ENCODE peak calls at places on chromosomes 4 and X, in ten cellular contexts. S, M, J, A, U, O, K, Q, W and H are unnamed samples. For H3K9me3, the result is how much of the 10 kb centered on the place peaks cover.

GRCh38 chr4:141636077-141636770 is at the start of gene IL15:
- DNase-seq in U (peak), A (peak), Q (peak), K (no peak), M (peak), W (peak), O (peak), J (peak), S (peak), H (peak)

GRCh38 chr4:139774759-139775487 is 109.3 kb downstream of the MGST2 start:
- DNase-seq in A (no peak), Q (no peak), O (no peak), S (no peak), M (no peak), J (no peak), K (no peak), U (no peak), W (no peak), H (no peak)

GRCh38 chr4:26015133-26015651 is 101.2 kb downstream of the SMIM20 start:
- DNase-seq in Q (no peak), S (no peak), K (no peak), O (peak), W (no peak), J (peak), A (peak), U (no peak), M (peak), H (peak)

GRCh38 chr4:173448103-173448502 is 49.2 kb upstream of the SCRG1 start:
- DNase-seq in K (no peak), U (no peak), W (no peak), Q (peak), S (no peak), O (no peak), J (peak), A (no peak), M (peak), H (peak)

GRCh38 chr4:78565971-78566372 is 14.4 kb downstream of the ANXA3 start:
- DNase-seq in A (no peak), M (no peak), K (no peak), O (no peak), S (no peak), U (peak), W (no peak), J (no peak), Q (no peak), H (peak)

GRCh38 chrX:129748265-129748664 is 9.5 kb downstream of the XPNPEP2 start:
- DNase-seq in J (peak), W (no peak), K (no peak), Q (no peak), O (peak), M (peak), A (no peak), S (no peak), U (no peak), H (no peak)

GRCh38 chr4:140718240-140718639 is 37.9 kb downstream of the TBC1D9 start:
- DNase-seq in S (no peak), A (no peak), J (no peak), U (peak), W (no peak), Q (no peak), K (no peak), M (no peak), O (no peak), H (no peak)

GRCh38 chr4:41933997-41934812 is 1.0 kb upstream of the TMEM33 start:
- DNase-seq in M (no peak), A (no peak), K (no peak), S (peak), W (peak), J (no peak), Q (no peak), O (no peak), U (no peak), H (peak)

GRCh38 chr4:38663801-38664703 is at the start of gene KLF3:
- DNase-seq in M (peak), U (peak), O (peak), J (peak), Q (peak), W (peak), K (no peak), A (peak), S (peak), H (peak)

GRCh38 chr4:97142893-97143292 is 1000.4 kb downstream of the STPG2 start:
- DNase-seq in O (no peak), W (no peak), S (no peak), U (no peak), M (no peak), A (no peak), K (no peak), Q (no peak), J (no peak), H (no peak)

GRCh38 chr4:97139796-97140195 is 1003.5 kb downstream of the STPG2 start:
- DNase-seq in O (no peak), S (no peak), K (no peak), A (no peak), Q (no peak), U (no peak), W (no peak), J (no peak), M (no peak), H (no peak)

GRCh38 chr4:97144199-97144598 is 999.1 kb downstream of the STPG2 start:
- DNase-seq in Q (no peak), M (no peak), S (no peak), A (no peak), U (no peak), J (no peak), O (no peak), W (no peak), K (no peak), H (no peak)

GRCh38 chr4:97142405-97142804 is 1000.9 kb downstream of the STPG2 start:
- DNase-seq in K (no peak), M (no peak), A (no peak), U (no peak), O (no peak), Q (no peak), J (no peak), S (no peak), W (no peak), H (no peak)
- H3K9me3 ChIP-seq in K (under half), M (under half), A (under half), U (under half), O (under half), Q (under half), J (under half), S (under half), W (under half), H (under half)

GRCh38 chr4:95546866-95547707 is 1.7 kb downstream of the UNC5C start:
- DNase-seq in S (no peak), M (no peak), Q (no peak), J (no peak), K (no peak), O (no peak), A (no peak), W (no peak), U (no peak), H (no peak)

GRCh38 chr4:95548738-95549245 is at the start of gene UNC5C:
- DNase-seq in U (peak), W (no peak), K (no peak), Q (peak), J (peak), A (peak), O (no peak), S (peak), M (peak), H (peak)

GRCh38 chr4:95549246-95550138 is 719 bp upstream of the UNC5C start:
- DNase-seq in K (peak), S (peak), A (peak), O (no peak), J (peak), Q (peak), W (no peak), M (peak), U (peak), H (peak)

GRCh38 chr4:95546236-95546635 is 2.5 kb downstream of the UNC5C start:
- DNase-seq in O (no peak), K (no peak), S (no peak), W (no peak), U (no peak), M (no peak), A (no peak), Q (no peak), J (no peak), H (no peak)

DNA sequence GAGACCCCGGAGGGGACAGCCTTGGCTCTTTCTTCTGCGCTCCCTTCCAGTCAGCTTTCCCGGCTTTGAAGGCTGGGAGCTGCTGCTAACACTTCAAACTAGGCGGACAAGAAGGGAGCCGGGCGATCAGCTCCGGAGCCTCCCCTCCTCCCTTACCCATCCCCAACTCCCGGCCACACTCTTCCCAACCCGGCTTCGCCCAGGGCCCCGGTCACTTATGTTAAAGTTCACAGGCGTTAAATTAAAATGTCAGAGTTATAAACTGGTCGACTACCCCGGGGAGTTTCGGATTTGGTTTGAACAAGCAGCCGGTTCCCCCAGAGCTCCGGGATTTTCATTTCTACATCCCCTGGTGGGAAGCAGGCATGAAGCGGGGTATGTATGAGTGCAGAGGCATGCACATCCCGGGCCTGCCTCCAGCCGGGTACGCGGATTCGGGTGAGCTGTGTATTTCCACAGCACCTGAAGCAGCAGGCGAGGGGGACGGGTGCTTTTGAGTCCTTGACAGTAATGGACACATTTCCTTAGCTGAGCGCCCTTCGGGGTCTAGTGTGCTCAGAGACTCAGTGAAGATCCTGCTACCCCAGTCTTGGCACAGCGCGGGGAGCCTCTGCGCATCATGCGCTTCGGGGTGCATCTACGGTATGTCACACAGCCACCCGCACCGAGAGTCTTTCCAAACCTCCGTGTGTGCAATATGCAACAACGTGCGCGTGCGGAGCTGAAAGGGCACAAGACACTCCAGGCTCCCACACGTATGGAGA is 883 bp downstream of the UNC5C start:
- DNase-seq in M (peak), S (peak), O (no peak), W (no peak), U (peak), A (peak), J (peak), Q (peak), K (no peak), H (peak)
- TF ChIP-seq POLR2A in M (no peak), S (no peak), O (no peak), W (no peak), U (no peak), A (no peak), J (peak), Q (no peak), K (no peak), H (no peak)

GRCh38 chrX:10118530-10118929 is 38.2 kb upstream of the CLCN4 start:
- DNase-seq in U (no peak), W (no peak), O (no peak), K (no peak), Q (no peak), S (no peak), J (no peak), A (no peak), M (no peak), H (no peak)
- H3K9me3 ChIP-seq in U (under half), W (under half), O (under half), K (under half), Q (under half), S (under half), J (under half), A (under half), M (under half), H (under half)

GRCh38 chr4:1870578-1871443 is at the start of gene NSD2:
- DNase-seq in Q (peak), W (peak), S (peak), K (no peak), A (peak), J (peak), U (peak), M (peak), O (peak), H (peak)
- TF ChIP-seq POLR2A in Q (peak), W (peak), S (peak), K (peak), A (peak), J (peak), U (peak), M (peak), O (no peak), H (peak)

GRCh38 chr4:29559281-29559680 is 1160.9 kb upstream of the PCDH7 start:
- DNase-seq in Q (no peak), K (no peak), M (no peak), A (no peak), J (no peak), S (no peak), O (no peak), U (no peak), W (no peak), H (no peak)
- H3K9me3 ChIP-seq in Q (under half), K (under half), M (under half), A (under half), J (under half), S (under half), O (under half), U (under half), W (under half), H (under half)

GRCh38 chr4:6721121-6721520 is 5.1 kb downstream of the BLOC1S4 start:
- DNase-seq in S (no peak), U (no peak), M (no peak), K (no peak), J (no peak), A (no peak), W (no peak), Q (no peak), O (no peak), H (no peak)

GRCh38 chr4:6719611-6720179 is 3.7 kb downstream of the BLOC1S4 start:
- DNase-seq in K (no peak), A (no peak), O (no peak), S (no peak), J (no peak), W (no peak), M (no peak), U (no peak), Q (no peak), H (no peak)

GRCh38 chr4:6720202-6720699 is 4.3 kb downstream of the BLOC1S4 start:
- DNase-seq in Q (peak), M (peak), O (peak), U (peak), J (peak), K (no peak), W (peak), S (peak), A (peak), H (peak)

GRCh38 chr4:6716958-6717655 is 1.1 kb downstream of the BLOC1S4 start:
- DNase-seq in U (no peak), M (no peak), W (peak), K (no peak), J (no peak), Q (no peak), S (no peak), O (no peak), A (no peak), H (no peak)

GRCh38 chr4:6718932-6719610 is 3.1 kb downstream of the BLOC1S4 start:
- DNase-seq in S (no peak), K (no peak), M (no peak), O (no peak), U (no peak), A (no peak), J (no peak), W (no peak), Q (no peak), H (no peak)
- TF ChIP-seq POLR2A in S (no peak), K (no peak), M (no peak), O (no peak), U (no peak), A (no peak), J (no peak), W (peak), Q (no peak), H (no peak)